ENCODE peak calls at places on chromosome 16, in ten cellular contexts. L is stimulated activated CD8-positive, alpha-beta memory T cell treated with anti-CD3 and anti-CD28 coated beads, Interleukin-7, amount 100 ng/mL, for 48 hours; U is activated T-helper 1 cell treated with anti-CD3 and anti-CD28 coated beads, Interleukin-2, amount 50 U/mL, for 16 hours; G is heart left ventricle; J is GM19239; X is hippocampal formation; R is RCC 7860; T is ureter; Q is NAMALWA; V is hypothalamus. P is an unnamed sample.

GRCh38 chr16:88928405-88929375 is 48.3 kb downstream of the CBFA2T3 start:
- DNase-seq in L (no peak), U (no peak), G (no peak), J (no peak), X (no peak), R (no peak), T (no peak), Q (no peak), V (no peak), P (no peak)

GRCh38 chr16:3074860-3075545 is 9.6 kb downstream of the IL32 start:
- DNase-seq in L (peak), U (peak), G (no peak), J (peak), X (no peak), R (no peak), T (no peak), Q (peak), V (no peak), P (no peak)

GRCh38 chr16:68351463-68351862 is 40.6 kb downstream of the PRMT7 start:
- DNase-seq in L (no peak), U (no peak), G (no peak), J (no peak), X (no peak), R (no peak), T (no peak), Q (no peak), V (no peak), P (no peak)

GRCh38 chr16:19389246-19389645 is 28.4 kb upstream of the TMC5 start:
- DNase-seq in L (no peak), U (no peak), G (no peak), J (no peak), X (no peak), R (peak), T (peak), Q (peak), V (peak), P (peak)

GRCh38 chr16:716250-716607 is 1.3 kb downstream of the METRN start:
- DNase-seq in L (no peak), U (no peak), G (no peak), J (no peak), X (peak), R (peak), T (no peak), Q (no peak), V (peak), P (peak)

GRCh38 chr16:67184453-67185002 is 765 bp upstream of the MATCAP1 start:
- DNase-seq in L (no peak), U (no peak), G (no peak), J (no peak), X (no peak), R (no peak), T (no peak), Q (no peak), V (no peak), P (no peak)

GRCh38 chr16:67676516-67676915 is 9.9 kb downstream of the C16orf86 start:
- DNase-seq in L (no peak), U (no peak), G (no peak), J (no peak), X (no peak), R (no peak), T (no peak), Q (no peak), V (no peak), P (no peak)

GRCh38 chr16:82439678-82440293 is 187.0 kb upstream of the CDH13 start:
- DNase-seq in L (no peak), U (no peak), G (no peak), J (peak), X (no peak), R (no peak), T (no peak), Q (peak), V (no peak), P (peak)

GRCh38 chr16:30697264-30698138 is 1.5 kb upstream of the SRCAP start:
- DNase-seq in L (no peak), U (no peak), G (no peak), J (peak), X (peak), R (no peak), T (no peak), Q (peak), V (no peak), P (no peak)

GRCh38 chr16:88507231-88507743 is 54.2 kb downstream of the ZFPM1 start:
- DNase-seq in L (no peak), U (no peak), G (no peak), J (no peak), X (no peak), R (peak), T (no peak), Q (no peak), V (no peak), P (no peak)

P was measured in NCI-H460.